ENCODE peak calls at places on chromosomes 16 and 17, in five cellular contexts. V is CD4-positive, CD25-positive, alpha-beta regulatory T cell; O is activated naive CD4-positive, alpha-beta T cell treated with Interleukin-2 at 50 U/mL for 16 hours; N is D721Med; H is activated T-cell treated with anti-CD3 and anti-CD28 coated beads for 1 hour. A is an unnamed sample.

GRCh38 chr17:83148317-83149044 is 69.1 kb downstream of the METRNL start:
- DNase-seq in V (no peak), O (no peak), N (no peak), H (no peak), A (no peak)

GRCh38 chr16:89031715-89032659 is 55.0 kb upstream of the CBFA2T3 start:
- DNase-seq in V (peak), O (peak), N (no peak), H (peak), A (peak)

GRCh38 chr16:9602201-9602600 is 510.8 kb downstream of the HAPSTR1 start:
- DNase-seq in V (no peak), O (no peak), N (no peak), H (no peak), A (no peak)

GRCh38 chr17:9522074-9522473 is 53.5 kb downstream of the STX8 start:
- DNase-seq in V (no peak), O (no peak), N (no peak), H (no peak), A (no peak)

GRCh38 chr16:83895942-83896341 is 3.0 kb upstream of the MLYCD start:
- DNase-seq in V (no peak), O (no peak), N (no peak), H (no peak), A (no peak)

GRCh38 chr16:69328854-69329316 is 1.5 kb downstream of the PDF start:
- DNase-seq in V (no peak), O (no peak), N (no peak), H (no peak), A (no peak)

GRCh38 chr16:84071151-84071550 is 28.6 kb upstream of the SLC38A8 start:
- DNase-seq in V (no peak), O (no peak), N (no peak), H (no peak), A (no peak)

GRCh38 chr16:10878644-10879498 is 1.9 kb downstream of the CIITA start:
- DNase-seq in V (no peak), O (peak), N (no peak), H (no peak), A (peak)

GRCh38 chr17:83080641-83081560 is 1.5 kb downstream of the METRNL start:
- DNase-seq in V (peak), O (peak), N (no peak), H (peak), A (no peak)

GRCh38 chr17:61196302-61196704 is 203.3 kb upstream of the TBX2 start:
- DNase-seq in V (no peak), O (no peak), N (no peak), H (no peak), A (no peak)

GRCh38 chr16:84989791-84990620 is 21.3 kb downstream of the ZDHHC7 start:
- DNase-seq in V (no peak), O (no peak), N (no peak), H (no peak), A (no peak)

GRCh38 chr16:66859397-66860068 is 15.3 kb downstream of the CA7 start:
- DNase-seq in V (no peak), O (no peak), N (no peak), H (no peak), A (no peak)

GRCh38 chr17:67514998-67515397 is 137.9 kb downstream of the PITPNC1 start:
- DNase-seq in V (no peak), O (no peak), N (no peak), H (no peak), A (no peak)

GRCh38 chr17:11986939-11987329 is 10.3 kb downstream of the ZNF18 start:
- DNase-seq in V (no peak), O (no peak), N (no peak), H (no peak), A (no peak)

GRCh38 chr16:86462334-86463084 is 47.8 kb upstream of the FOXF1 start:
- DNase-seq in V (no peak), O (no peak), N (no peak), H (no peak), A (no peak)

GRCh38 chr17:28563475-28563874 is 7.8 kb downstream of the PIGS start:
- DNase-seq in V (no peak), O (no peak), N (no peak), H (no peak), A (no peak)

GRCh38 chr17:76397687-76398522 is 13.5 kb downstream of the SPHK1 start:
- DNase-seq in V (peak), O (peak), N (peak), H (peak), A (peak)

GRCh38 chr17:20053343-20053964 is 44.3 kb downstream of the SPECC1 start:
- DNase-seq in V (no peak), O (no peak), N (no peak), H (no peak), A (no peak)

GRCh38 chr17:970388-970768 is 9.2 kb downstream of the NXN start:
- DNase-seq in V (no peak), O (no peak), N (no peak), H (no peak), A (no peak)

GRCh38 chr17:76142044-76143041 is 1.3 kb upstream of the FOXJ1 start:
- DNase-seq in V (no peak), O (no peak), N (no peak), H (no peak), A (no peak)

GRCh38 chr17:27530791-27531391 is 74.6 kb downstream of the KSR1 start:
- DNase-seq in V (no peak), O (no peak), N (no peak), H (no peak), A (no peak)

GRCh38 chr17:7438050-7438614 is 1.2 kb upstream of the FGF11 start:
- DNase-seq in V (peak), O (peak), N (no peak), H (peak), A (peak)

GRCh38 chr17:18378205-18378505 is 577 bp downstream of the EVPLL start:
- DNase-seq in V (no peak), O (no peak), N (no peak), H (no peak), A (no peak)

GRCh38 chr16:3364774-3365427 is 9.2 kb downstream of the OR2C1 start:
- DNase-seq in V (peak), O (peak), N (peak), H (peak), A (peak)

GRCh38 chr16:84308120-84308519 is 13.4 kb downstream of the WFDC1 start:
- DNase-seq in V (no peak), O (no peak), N (no peak), H (no peak), A (peak)

GRCh38 chr17:83098241-83099085 is 19.1 kb downstream of the METRNL start:
- DNase-seq in V (no peak), O (no peak), N (no peak), H (no peak), A (no peak)

GRCh38 chr17:81991684-81992513 is 14.5 kb downstream of the ASPSCR1 start:
- DNase-seq in V (no peak), O (no peak), N (no peak), H (no peak), A (no peak)

GRCh38 chr16:82945420-82946096 is 318.8 kb downstream of the CDH13 start:
- DNase-seq in V (no peak), O (no peak), N (no peak), H (no peak), A (no peak)

GRCh38 chr17:61904094-61904710 is 23.6 kb downstream of the INTS2 start:
- DNase-seq in V (peak), O (peak), N (no peak), H (no peak), A (no peak)

GRCh38 chr17:72706396-72706981 is 386.0 kb downstream of the SLC39A11 start:
- DNase-seq in V (no peak), O (no peak), N (no peak), H (no peak), A (no peak)

GRCh38 chr16:55672471-55672870 is 16.7 kb downstream of the SLC6A2 start:
- DNase-seq in V (no peak), O (no peak), N (no peak), H (no peak), A (no peak)

GRCh38 chr16:87056551-87056950 is 260.6 kb downstream of the C16orf95 start:
- DNase-seq in V (no peak), O (no peak), N (no peak), H (no peak), A (no peak)

GRCh38 chr16:31875112-31875803 is 1.7 kb downstream of the ZNF267 start:
- DNase-seq in V (no peak), O (peak), N (no peak), H (no peak), A (no peak)

GRCh38 chr17:6557040-6557438 is 684 bp upstream of the PITPNM3 start:
- DNase-seq in V (no peak), O (no peak), N (no peak), H (no peak), A (no peak)

GRCh38 chr16:72362972-72363371 is 191.0 kb upstream of the PMFBP1 start:
- DNase-seq in V (no peak), O (no peak), N (no peak), H (no peak), A (no peak)

GRCh38 chr17:44932096-44932495 is 15.5 kb downstream of the KIF18B start:
- DNase-seq in V (no peak), O (no peak), N (peak), H (no peak), A (no peak)

GRCh38 chr16:58020628-58021521 is 4.7 kb upstream of the MMP15 start:
- DNase-seq in V (peak), O (peak), N (no peak), H (peak), A (peak)

GRCh38 chr17:64315032-64315490 is 52.0 kb upstream of the TEX2 start:
- DNase-seq in V (no peak), O (no peak), N (no peak), H (no peak), A (no peak)

GRCh38 chr17:81084691-81085419 is 49.9 kb downstream of the BAIAP2 start:
- DNase-seq in V (no peak), O (no peak), N (no peak), H (no peak), A (no peak)